ENCODE peak calls at places on chromosomes 11 and 22, in seven cellular contexts. S is K562; O is H9; P is WERI-Rb-1; L is naive thymus-derived CD4-positive, alpha-beta T cell; H is brain microvascular endothelial cell; M is mammary epithelial cell. I is an unnamed sample.

GRCh38 chr11:86118201-86118600 is 49.3 kb upstream of the PICALM start:
- DNase-seq in S (no peak), O (no peak), P (no peak), L (no peak), H (no peak), M (no peak), I (no peak)

GRCh38 chr11:128929991-128930390 is 12.7 kb downstream of the TP53AIP1 start:
- DNase-seq in S (no peak), O (no peak), P (no peak), L (no peak), H (peak), M (no peak), I (no peak)

GRCh38 chr11:37942081-37942480 is 1344.0 kb upstream of the RAG2 start:
- DNase-seq in S (no peak), O (no peak), P (no peak), L (no peak), H (no peak), M (no peak), I (no peak)

GRCh38 chr11:14127679-14128078 is 165.2 kb downstream of the SPON1 start:
- DNase-seq in S (no peak), O (no peak), P (no peak), L (no peak), H (no peak), M (no peak), I (no peak)

GRCh38 chr11:60315866-60316265 is 11.2 kb upstream of the MS4A6E start:
- DNase-seq in S (no peak), O (no peak), P (no peak), L (no peak), H (peak), M (no peak), I (no peak)

GRCh38 chr22:46592390-46592872 is 27.8 kb upstream of the GRAMD4 start:
- DNase-seq in S (peak), O (no peak), P (no peak), L (no peak), H (peak), M (peak), I (no peak)

GRCh38 chr11:2287102-2287501 is 14.6 kb downstream of the C11orf21 start:
- DNase-seq in S (no peak), O (peak), P (peak), L (no peak), H (no peak), M (no peak), I (no peak)

GRCh38 chr11:74636633-74637184 is 44.3 kb downstream of the POLD3 start:
- DNase-seq in S (peak), O (no peak), P (no peak), L (no peak), H (peak), M (peak), I (no peak)

GRCh38 chr22:40383905-40384304 is 13.5 kb downstream of the SGSM3 start:
- DNase-seq in S (no peak), O (no peak), P (no peak), L (no peak), H (peak), M (no peak), I (no peak)

GRCh38 chr22:47377926-47378560 is 615.6 kb downstream of the TBC1D22A start:
- DNase-seq in S (no peak), O (no peak), P (peak), L (no peak), H (no peak), M (no peak), I (no peak)

GRCh38 chr22:38193580-38193979 is 8.2 kb upstream of the MAFF start:
- DNase-seq in S (no peak), O (no peak), P (no peak), L (no peak), H (no peak), M (no peak), I (no peak)
- H3K27ac ChIP-seq in S (no peak), O (no peak), P (no peak), L (no peak), H (no peak), M (no peak), I (no peak)

DNA sequence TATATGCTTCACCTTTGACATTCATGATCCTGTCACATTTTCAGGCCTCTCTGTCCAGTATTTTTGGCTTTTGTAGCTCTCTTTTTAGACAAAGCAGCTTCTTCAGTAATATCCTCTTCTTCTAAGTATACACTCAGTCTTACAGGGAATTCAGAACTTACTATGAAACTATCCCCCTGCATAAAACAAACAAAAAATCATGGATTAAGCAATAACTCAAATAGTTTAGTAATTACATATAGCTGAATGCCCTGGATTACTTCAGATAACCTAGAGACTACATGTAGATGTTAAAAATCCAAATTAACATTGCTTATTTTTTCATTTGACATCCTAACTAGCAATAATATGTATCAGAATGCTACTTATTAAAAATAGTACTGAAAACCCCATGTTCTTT is 5.2 kb downstream of the TAF1D start:
- DNase-seq in S (no peak), O (no peak), P (no peak), L (no peak), H (no peak), M (no peak), I (no peak)
- H3K27ac ChIP-seq in S (no peak), O (no peak), P (no peak), L (peak), H (no peak), M (no peak), I (no peak)

DNA sequence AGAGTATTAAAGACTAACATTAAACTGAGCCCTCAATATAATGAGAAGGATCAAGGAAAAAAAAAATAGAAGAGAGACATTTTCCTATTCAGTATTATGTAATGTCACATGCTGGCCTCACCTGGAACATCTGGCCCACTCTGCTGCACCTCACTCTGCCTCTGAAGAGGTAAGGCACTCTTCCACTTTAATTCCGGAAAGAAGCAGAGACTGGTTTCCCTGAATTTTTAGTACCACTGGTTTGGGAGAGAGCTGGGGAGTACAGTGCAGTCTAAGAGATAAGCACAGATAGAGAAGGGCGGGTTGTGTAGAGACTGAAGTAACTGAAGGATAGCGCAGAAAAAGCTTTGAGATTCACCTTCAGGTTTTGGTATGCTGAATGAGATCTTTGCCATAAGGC is 178.7 kb downstream of the SOX6 start:
- DNase-seq in S (no peak), O (no peak), P (no peak), L (no peak), H (no peak), M (no peak), I (no peak)
- H3K27ac ChIP-seq in S (no peak), O (no peak), P (no peak), L (no peak), H (no peak), M (no peak), I (no peak)

GRCh38 chr22:38481871-38482332 is 14.0 kb downstream of the KDELR3 start:
- DNase-seq in S (no peak), O (no peak), P (no peak), L (no peak), H (no peak), M (no peak), I (no peak)
- H3K27ac ChIP-seq in S (no peak), O (no peak), P (no peak), L (no peak), H (no peak), M (no peak), I (no peak)

GRCh38 chr11:8615633-8616032 is 21.6 kb upstream of the STK33 start:
- DNase-seq in S (no peak), O (no peak), P (no peak), L (no peak), H (no peak), M (peak), I (no peak)
- H3K27ac ChIP-seq in S (no peak), O (no peak), P (no peak), L (no peak), H (no peak), M (no peak), I (no peak)

DNA sequence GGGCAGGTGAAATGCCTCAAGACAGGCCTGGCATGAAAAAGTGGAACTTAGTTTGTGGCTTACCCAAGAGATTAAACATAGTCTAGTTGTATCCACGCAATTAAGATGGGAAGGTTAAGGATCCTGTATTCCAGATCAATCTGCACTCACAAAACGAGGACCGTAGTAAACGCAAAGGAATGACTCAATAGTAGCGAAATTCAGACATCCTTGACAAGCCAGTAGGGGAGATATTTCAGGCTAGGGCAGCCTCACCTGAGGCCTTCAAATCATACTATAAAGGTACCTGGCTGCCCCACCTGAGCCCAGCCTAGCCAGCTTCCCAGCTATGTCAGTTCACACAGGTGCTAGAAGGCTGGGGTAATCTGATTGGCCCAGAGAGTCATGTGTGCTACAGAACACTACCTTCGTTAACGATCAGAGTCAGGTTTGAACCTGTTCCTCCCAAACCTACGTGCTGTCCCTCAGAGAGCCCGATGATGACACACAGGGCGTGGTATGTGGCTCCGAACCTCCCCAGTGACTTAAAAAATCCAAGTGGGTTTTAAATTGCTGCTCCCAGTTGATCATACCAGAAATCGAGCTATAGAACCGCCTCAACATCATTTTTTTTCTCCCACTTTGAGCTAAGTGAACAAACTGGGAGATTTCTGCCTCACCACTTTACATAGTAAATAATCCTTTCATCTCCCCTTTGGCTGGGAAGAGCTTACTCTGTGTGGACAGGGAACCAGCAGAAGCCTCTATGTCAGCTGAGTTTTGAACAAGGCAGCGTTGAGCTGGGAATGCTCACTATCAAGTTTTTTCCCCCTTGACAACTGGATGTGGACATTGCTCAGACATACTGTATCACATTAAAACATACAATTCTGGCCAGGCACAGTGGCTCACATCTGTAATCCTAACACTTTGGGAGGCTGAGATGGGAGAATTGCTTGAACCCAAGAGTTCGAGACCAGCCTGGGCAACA is 46.3 kb downstream of the AHNAK start:
- DNase-seq in S (peak), O (peak), P (no peak), L (no peak), H (no peak), M (peak), I (no peak)
- H3K27ac ChIP-seq in S (peak), O (no peak), P (no peak), L (no peak), H (no peak), M (peak), I (peak)

GRCh38 chr11:69540118-69541000 is 58.9 kb downstream of the LINC01488 start:
- DNase-seq in S (peak), O (peak), P (no peak), L (no peak), H (no peak), M (no peak), I (no peak)

GRCh38 chr11:69541501-69542313 is 60.2 kb downstream of the LINC01488 start:
- DNase-seq in S (no peak), O (no peak), P (no peak), L (no peak), H (no peak), M (no peak), I (peak)

GRCh38 chr11:69539416-69540117 is 58.1 kb downstream of the LINC01488 start:
- DNase-seq in S (peak), O (no peak), P (no peak), L (no peak), H (no peak), M (no peak), I (peak)

GRCh38 chr11:69542314-69543168 is 61.1 kb downstream of the LINC01488 start:
- DNase-seq in S (peak), O (no peak), P (no peak), L (no peak), H (no peak), M (no peak), I (no peak)

DNA sequence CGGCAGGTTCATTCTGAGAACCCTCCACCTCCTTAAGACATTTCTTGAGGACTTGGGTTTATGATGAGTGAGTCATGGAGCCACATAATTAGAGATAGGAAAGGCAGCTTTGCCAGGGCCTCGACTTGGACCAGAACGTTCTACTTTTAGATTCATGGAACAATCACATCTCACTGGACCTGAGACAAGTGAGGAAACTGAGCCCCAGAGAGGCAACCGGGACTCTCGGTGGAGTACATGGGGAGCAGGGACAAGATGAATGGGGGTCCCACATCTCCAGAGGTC is 59.5 kb downstream of the LINC01488 start:
- DNase-seq in S (no peak), O (no peak), P (no peak), L (no peak), H (no peak), M (no peak), I (no peak)
- H3K27ac ChIP-seq in S (no peak), O (no peak), P (no peak), L (no peak), H (no peak), M (no peak), I (no peak)

DNA sequence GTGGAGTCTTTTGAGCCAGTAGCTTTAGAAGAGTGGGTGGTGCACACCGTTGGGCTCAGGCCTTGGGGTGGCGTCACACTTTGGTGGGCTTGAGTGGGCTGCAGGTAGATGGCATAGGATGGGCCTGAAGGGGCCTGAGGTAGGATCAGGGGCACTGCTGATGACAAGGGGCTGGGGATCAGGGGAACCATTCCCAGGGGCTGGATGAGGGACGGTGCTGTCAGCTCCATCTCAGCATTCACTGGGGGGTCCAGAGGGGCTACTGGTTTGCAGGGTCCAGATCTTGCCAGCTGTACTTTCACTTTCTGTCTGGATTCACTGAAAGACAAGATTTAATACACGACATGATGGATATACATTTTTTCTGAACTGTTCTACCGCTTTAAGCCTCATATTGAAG is 11.1 kb downstream of the E2F8 start:
- DNase-seq in S (no peak), O (no peak), P (no peak), L (no peak), H (no peak), M (no peak), I (no peak)
- H3K27ac ChIP-seq in S (no peak), O (no peak), P (no peak), L (no peak), H (no peak), M (no peak), I (no peak)

I was measured in lung.